ENCODE peak calls at places on chromosomes 12 and 14, in ten cellular contexts. One of them, this sample, is unnamed.

GRCh38 chr12:71160585-71160984 is 2.8 kb upstream of the TSPAN8 start:
- DNase-seq in ovary: no peak
- DNase-seq in IMR-90: no peak
- DNase-seq in mucosa of descending colon: no peak
- DNase-seq in GM23338: no peak
- DNase-seq in progenitor cell of endocrine pancreas: no peak
- DNase-seq in Panc1: no peak
- DNase-seq in A673: no peak
- DNase-seq in brain microvascular endothelial cell: no peak
- DNase-seq in endothelial cell: no peak
- DNase-seq in this sample: no peak

GRCh38 chr14:82313889-82314288 is 780.2 kb upstream of the SEL1L start:
- DNase-seq in GM23338: no peak
- DNase-seq in endothelial cell: no peak
- DNase-seq in progenitor cell of endocrine pancreas: no peak
- DNase-seq in ovary: no peak
- DNase-seq in IMR-90: no peak
- DNase-seq in brain microvascular endothelial cell: no peak
- DNase-seq in Panc1: no peak
- DNase-seq in mucosa of descending colon: no peak
- DNase-seq in A673: no peak
- DNase-seq in this sample: no peak

GRCh38 chr12:11707535-11707934 is 58.1 kb downstream of the ETV6 start:
- DNase-seq in IMR-90: no peak
- DNase-seq in ovary: peak; percentile 38
- DNase-seq in GM23338: no peak
- DNase-seq in progenitor cell of endocrine pancreas: no peak
- DNase-seq in endothelial cell: no peak
- DNase-seq in brain microvascular endothelial cell: no peak
- DNase-seq in mucosa of descending colon: peak; percentile 66
- DNase-seq in Panc1: no peak
- DNase-seq in A673: no peak
- DNase-seq in this sample: no peak

GRCh38 chr12:20101046-20101445 is 267.3 kb upstream of the PDE3A start:
- DNase-seq in endothelial cell: no peak
- DNase-seq in brain microvascular endothelial cell: no peak
- DNase-seq in Panc1: no peak
- DNase-seq in progenitor cell of endocrine pancreas: no peak
- DNase-seq in mucosa of descending colon: no peak
- DNase-seq in IMR-90: peak; percentile 6
- DNase-seq in A673: no peak
- DNase-seq in GM23338: no peak
- DNase-seq in ovary: peak; percentile 30
- DNase-seq in this sample: no peak

GRCh38 chr14:20627337-20628032 is 14.0 kb downstream of the OR6S1 start:
- DNase-seq in Panc1: no peak
- DNase-seq in ovary: no peak
- DNase-seq in mucosa of descending colon: no peak
- DNase-seq in progenitor cell of endocrine pancreas: no peak
- DNase-seq in GM23338: no peak
- DNase-seq in A673: no peak
- DNase-seq in IMR-90: no peak
- DNase-seq in brain microvascular endothelial cell: no peak
- DNase-seq in endothelial cell: no peak
- DNase-seq in this sample: no peak

GRCh38 chr14:49679271-49679670 is 8.7 kb downstream of the POLE2 start:
- DNase-seq in endothelial cell: no peak
- DNase-seq in progenitor cell of endocrine pancreas: no peak
- DNase-seq in A673: no peak
- DNase-seq in brain microvascular endothelial cell: no peak
- DNase-seq in IMR-90: peak; percentile 30
- DNase-seq in GM23338: no peak
- DNase-seq in ovary: no peak
- DNase-seq in mucosa of descending colon: no peak
- DNase-seq in Panc1: no peak
- DNase-seq in this sample: no peak

GRCh38 chr12:106227641-106228319 is 20.0 kb downstream of the CKAP4 start:
- DNase-seq in GM23338: no peak
- DNase-seq in endothelial cell: no peak
- DNase-seq in brain microvascular endothelial cell: no peak
- DNase-seq in progenitor cell of endocrine pancreas: no peak
- DNase-seq in mucosa of descending colon: peak; percentile 70
- DNase-seq in ovary: no peak
- DNase-seq in IMR-90: no peak
- DNase-seq in Panc1: no peak
- DNase-seq in A673: no peak
- DNase-seq in this sample: no peak

GRCh38 chr12:48422060-48422459 is 50.3 kb upstream of the ANP32D start:
- DNase-seq in IMR-90: no peak
- DNase-seq in progenitor cell of endocrine pancreas: no peak
- DNase-seq in ovary: no peak
- DNase-seq in endothelial cell: no peak
- DNase-seq in mucosa of descending colon: no peak
- DNase-seq in brain microvascular endothelial cell: peak; percentile 19
- DNase-seq in A673: peak; percentile 28
- DNase-seq in Panc1: no peak
- DNase-seq in GM23338: no peak
- DNase-seq in this sample: no peak

GRCh38 chr14:40074169-40074568 is 641.9 kb upstream of the FBXO33 start:
- DNase-seq in progenitor cell of endocrine pancreas: no peak
- DNase-seq in ovary: no peak
- DNase-seq in endothelial cell: no peak
- DNase-seq in GM23338: peak; percentile 18
- DNase-seq in mucosa of descending colon: no peak
- DNase-seq in brain microvascular endothelial cell: no peak
- DNase-seq in Panc1: no peak
- DNase-seq in A673: no peak
- DNase-seq in IMR-90: no peak
- DNase-seq in this sample: no peak

DNA sequence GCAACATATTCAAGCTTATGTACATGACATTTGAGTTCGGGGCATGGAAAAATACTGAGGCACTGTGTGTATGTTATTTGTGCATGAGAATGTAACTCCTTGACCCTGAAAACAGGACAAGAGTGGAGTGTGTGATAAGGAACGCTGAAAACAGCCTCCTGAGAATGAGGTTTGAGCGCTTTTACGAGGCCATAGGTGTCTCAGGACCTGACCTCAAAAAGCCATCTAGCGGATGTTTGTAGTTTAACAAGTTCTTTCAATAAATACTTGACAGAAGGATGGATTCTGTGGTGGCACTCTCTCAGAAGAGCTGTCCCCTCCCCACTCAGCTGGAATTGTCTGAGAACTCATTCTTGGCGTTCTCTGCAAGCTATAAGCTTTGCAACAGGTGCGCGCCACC is 350.5 kb upstream of the TMTC1 start:
- DNase-seq in GM23338: peak; percentile 72
- DNase-seq in endothelial cell: no peak
- DNase-seq in A673: no peak
- DNase-seq in Panc1: peak; percentile 7
- DNase-seq in ovary: no peak
- DNase-seq in IMR-90: no peak
- DNase-seq in mucosa of descending colon: no peak
- DNase-seq in progenitor cell of endocrine pancreas: no peak
- DNase-seq in brain microvascular endothelial cell: no peak
- DNase-seq in this sample: no peak
- TF ChIP-seq CTCF in GM23338: peak; percentile 35
- TF ChIP-seq CTCF in endothelial cell: peak; percentile 37
- TF ChIP-seq CTCF in A673: no peak
- TF ChIP-seq CTCF in Panc1: peak; percentile 71
- TF ChIP-seq CTCF in ovary: no peak
- TF ChIP-seq CTCF in IMR-90: no peak
- TF ChIP-seq CTCF in mucosa of descending colon: no peak
- TF ChIP-seq CTCF in progenitor cell of endocrine pancreas: peak; percentile 39
- TF ChIP-seq CTCF in brain microvascular endothelial cell: no peak
- TF ChIP-seq CTCF in this sample: no peak

GRCh38 chr12:111275308-111275707 is 93.6 kb downstream of the PHETA1 start:
- DNase-seq in Panc1: no peak
- DNase-seq in mucosa of descending colon: no peak
- DNase-seq in brain microvascular endothelial cell: no peak
- DNase-seq in A673: no peak
- DNase-seq in endothelial cell: no peak
- DNase-seq in progenitor cell of endocrine pancreas: no peak
- DNase-seq in GM23338: no peak
- DNase-seq in ovary: no peak
- DNase-seq in IMR-90: no peak
- DNase-seq in this sample: no peak

GRCh38 chr12:111277570-111277969 is 91.3 kb downstream of the PHETA1 start:
- DNase-seq in Panc1: no peak
- DNase-seq in endothelial cell: no peak
- DNase-seq in progenitor cell of endocrine pancreas: no peak
- DNase-seq in IMR-90: no peak
- DNase-seq in ovary: no peak
- DNase-seq in A673: no peak
- DNase-seq in brain microvascular endothelial cell: no peak
- DNase-seq in GM23338: no peak
- DNase-seq in mucosa of descending colon: no peak
- DNase-seq in this sample: no peak

GRCh38 chr12:111271674-111272418 is 97.0 kb downstream of the PHETA1 start:
- DNase-seq in A673: peak; percentile 25
- DNase-seq in endothelial cell: no peak
- DNase-seq in mucosa of descending colon: no peak
- DNase-seq in brain microvascular endothelial cell: no peak
- DNase-seq in progenitor cell of endocrine pancreas: no peak
- DNase-seq in GM23338: peak; percentile 47
- DNase-seq in Panc1: no peak
- DNase-seq in IMR-90: no peak
- DNase-seq in ovary: no peak
- DNase-seq in this sample: no peak

GRCh38 chr12:111276189-111276588 is 92.7 kb downstream of the PHETA1 start:
- DNase-seq in brain microvascular endothelial cell: peak; percentile 3
- DNase-seq in endothelial cell: no peak
- DNase-seq in progenitor cell of endocrine pancreas: no peak
- DNase-seq in A673: no peak
- DNase-seq in mucosa of descending colon: no peak
- DNase-seq in GM23338: no peak
- DNase-seq in IMR-90: peak; percentile 5
- DNase-seq in ovary: no peak
- DNase-seq in Panc1: no peak
- DNase-seq in this sample: no peak

DNA sequence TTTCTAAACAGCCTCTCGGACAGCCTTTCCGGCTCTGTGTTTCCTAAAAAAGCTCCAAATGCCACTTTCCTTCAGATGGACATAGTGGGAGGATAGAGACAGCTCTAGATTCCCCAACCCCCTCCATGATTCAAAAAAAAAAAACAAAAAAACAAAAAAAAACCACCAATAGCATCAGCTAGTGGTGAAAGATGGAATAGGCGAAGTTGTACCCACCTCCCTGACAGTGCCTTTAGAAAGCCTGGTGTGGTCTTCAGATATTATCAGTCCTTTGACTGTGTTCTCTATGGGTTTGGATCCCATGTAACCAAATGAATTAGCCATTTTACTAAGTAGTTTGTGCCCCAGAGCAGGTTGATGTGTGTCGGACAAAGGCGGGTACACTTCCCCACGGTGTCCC is 94.1 kb downstream of the PHETA1 start:
- DNase-seq in ovary: no peak
- DNase-seq in brain microvascular endothelial cell: no peak
- DNase-seq in IMR-90: no peak
- DNase-seq in progenitor cell of endocrine pancreas: no peak
- DNase-seq in mucosa of descending colon: no peak
- DNase-seq in Panc1: no peak
- DNase-seq in GM23338: peak; percentile 61
- DNase-seq in endothelial cell: no peak
- DNase-seq in A673: peak; percentile 45
- DNase-seq in this sample: no peak
- TF ChIP-seq CTCF in ovary: no peak
- TF ChIP-seq CTCF in brain microvascular endothelial cell: peak; percentile 59
- TF ChIP-seq CTCF in IMR-90: peak; percentile 38
- TF ChIP-seq CTCF in progenitor cell of endocrine pancreas: peak; percentile 36
- TF ChIP-seq CTCF in mucosa of descending colon: no peak
- TF ChIP-seq CTCF in Panc1: no peak
- TF ChIP-seq CTCF in GM23338: peak; percentile 63
- TF ChIP-seq CTCF in endothelial cell: peak; percentile 39
- TF ChIP-seq CTCF in A673: peak; percentile 66
- TF ChIP-seq CTCF in this sample: peak; percentile 58

DNA sequence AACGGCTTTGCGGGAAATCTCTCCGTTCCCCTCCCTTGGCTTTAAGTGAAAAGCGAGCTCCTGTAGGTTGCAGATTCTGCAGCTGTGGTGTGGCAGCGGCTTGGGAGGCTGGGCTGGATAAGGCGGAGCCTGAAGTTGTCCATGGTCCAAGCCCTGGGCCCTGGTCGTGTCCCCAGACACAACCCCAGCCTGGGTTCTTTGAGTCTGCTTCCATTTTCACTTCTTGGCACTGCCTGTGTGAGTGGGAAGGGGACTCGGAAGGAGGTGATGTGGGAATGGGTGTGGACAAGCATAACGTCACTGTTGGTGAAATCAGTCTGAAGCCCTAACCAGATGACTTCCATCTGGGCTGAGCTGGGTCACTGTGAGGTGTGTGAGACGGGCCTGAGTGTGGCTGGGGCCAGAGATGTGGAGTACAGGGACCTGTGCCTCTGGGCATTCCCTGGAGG is 43.0 kb upstream of the CTDSP2 start:
- DNase-seq in A673: no peak
- DNase-seq in endothelial cell: no peak
- DNase-seq in brain microvascular endothelial cell: peak; percentile 25
- DNase-seq in mucosa of descending colon: peak; percentile 82
- DNase-seq in GM23338: no peak
- DNase-seq in IMR-90: peak; percentile 93
- DNase-seq in Panc1: no peak
- DNase-seq in ovary: peak; percentile 80
- DNase-seq in progenitor cell of endocrine pancreas: no peak
- DNase-seq in this sample: no peak
- TF ChIP-seq CTCF in A673: no peak
- TF ChIP-seq CTCF in endothelial cell: no peak
- TF ChIP-seq CTCF in brain microvascular endothelial cell: no peak
- TF ChIP-seq CTCF in mucosa of descending colon: no peak
- TF ChIP-seq CTCF in GM23338: no peak
- TF ChIP-seq CTCF in IMR-90: no peak
- TF ChIP-seq CTCF in Panc1: no peak
- TF ChIP-seq CTCF in ovary: no peak
- TF ChIP-seq CTCF in progenitor cell of endocrine pancreas: no peak
- TF ChIP-seq CTCF in this sample: no peak

DNA sequence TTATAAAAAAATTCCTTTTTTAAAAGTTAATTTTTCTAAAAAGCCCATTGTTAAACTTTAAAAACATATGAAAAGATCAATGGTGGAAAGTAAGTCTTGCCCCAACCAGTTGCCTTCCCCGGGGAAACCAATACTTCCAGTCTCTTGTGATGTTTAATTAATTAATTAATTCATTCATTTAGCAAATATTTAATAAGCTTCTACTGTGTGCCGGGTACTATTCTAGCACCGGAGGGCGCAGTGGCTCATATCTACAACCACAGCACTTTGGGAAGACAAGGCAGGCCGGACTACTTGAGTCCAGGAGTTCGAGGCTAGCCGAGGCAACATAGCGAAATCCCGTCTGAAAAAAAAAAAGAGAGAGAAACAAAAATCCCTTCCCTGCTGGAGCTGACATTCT is 87.4 kb downstream of the HECTD4 start:
- DNase-seq in brain microvascular endothelial cell: peak; percentile 27
- DNase-seq in Panc1: no peak
- DNase-seq in GM23338: no peak
- DNase-seq in progenitor cell of endocrine pancreas: no peak
- DNase-seq in ovary: no peak
- DNase-seq in endothelial cell: no peak
- DNase-seq in mucosa of descending colon: no peak
- DNase-seq in A673: peak; percentile 32
- DNase-seq in IMR-90: peak; percentile 51
- DNase-seq in this sample: no peak
- TF ChIP-seq CTCF in brain microvascular endothelial cell: peak; percentile 38
- TF ChIP-seq CTCF in Panc1: no peak
- TF ChIP-seq CTCF in GM23338: peak; percentile 11
- TF ChIP-seq CTCF in progenitor cell of endocrine pancreas: no peak
- TF ChIP-seq CTCF in ovary: no peak
- TF ChIP-seq CTCF in endothelial cell: no peak
- TF ChIP-seq CTCF in mucosa of descending colon: no peak
- TF ChIP-seq CTCF in A673: peak; percentile 44
- TF ChIP-seq CTCF in IMR-90: peak; percentile 43
- TF ChIP-seq CTCF in this sample: no peak